ENCODE peak calls at places on chromosome 12, in five cellular contexts. One of them, this sample, is unnamed. For H3K9me3, the result is how much of the 10 kb centered on the place peaks cover.

GRCh38 chr12:47437570-47437969 is 268.3 kb downstream of the RPAP3 start:
- DNase-seq in H1: no peak
- DNase-seq in A549: no peak
- DNase-seq in HepG2: no peak
- DNase-seq in GM12878: no peak
- DNase-seq in this sample: no peak

GRCh38 chr12:21615441-21615840 is 10.8 kb upstream of the GYS2 start:
- DNase-seq in H1: no peak
- DNase-seq in A549: no peak
- DNase-seq in HepG2: no peak
- DNase-seq in GM12878: no peak
- DNase-seq in this sample: no peak

GRCh38 chr12:98973395-98973794 is 328.3 kb downstream of the APAF1 start:
- DNase-seq in H1: no peak
- DNase-seq in A549: no peak
- DNase-seq in HepG2: no peak
- DNase-seq in GM12878: no peak
- DNase-seq in this sample: no peak

GRCh38 chr12:65496617-65497016 is 218.1 kb downstream of the MSRB3 start:
- DNase-seq in H1: no peak
- DNase-seq in A549: no peak
- DNase-seq in HepG2: no peak
- DNase-seq in GM12878: no peak
- DNase-seq in this sample: no peak

GRCh38 chr12:17875230-17875629 is 214.8 kb downstream of the RERGL start:
- DNase-seq in H1: no peak
- DNase-seq in A549: peak
- DNase-seq in HepG2: no peak
- DNase-seq in GM12878: no peak
- DNase-seq in this sample: no peak

GRCh38 chr12:12156835-12157234 is 86.1 kb downstream of the BCL2L14 start:
- DNase-seq in H1: no peak
- DNase-seq in A549: no peak
- DNase-seq in HepG2: no peak
- DNase-seq in GM12878: no peak
- DNase-seq in this sample: no peak

GRCh38 chr12:105936496-105936895 is 202.3 kb downstream of the NUAK1 start:
- DNase-seq in H1: no peak
- DNase-seq in A549: no peak
- DNase-seq in HepG2: no peak
- DNase-seq in GM12878: no peak
- DNase-seq in this sample: no peak

GRCh38 chr12:110100315-110100970 is 23.7 kb upstream of the IFT81 start:
- DNase-seq in H1: peak
- DNase-seq in A549: peak
- DNase-seq in HepG2: peak
- DNase-seq in GM12878: peak
- DNase-seq in this sample: peak

GRCh38 chr12:68557011-68557715 is 53.5 kb upstream of the RAP1B start:
- DNase-seq in H1: no peak
- DNase-seq in A549: no peak
- DNase-seq in HepG2: no peak
- DNase-seq in GM12878: no peak
- DNase-seq in this sample: peak

GRCh38 chr12:11896530-11896929 is 174.2 kb upstream of the BCL2L14 start:
- DNase-seq in H1: no peak
- DNase-seq in A549: no peak
- DNase-seq in HepG2: no peak
- DNase-seq in GM12878: no peak
- DNase-seq in this sample: no peak

GRCh38 chr12:95648990-95649791 is 97.9 kb upstream of the USP44 start:
- DNase-seq in H1: no peak
- DNase-seq in A549: peak
- DNase-seq in HepG2: no peak
- DNase-seq in GM12878: no peak
- DNase-seq in this sample: no peak

GRCh38 chr12:129305851-129306250 is 452.6 kb downstream of the GLT1D1 start:
- DNase-seq in H1: no peak
- DNase-seq in A549: no peak
- DNase-seq in HepG2: no peak
- DNase-seq in GM12878: no peak
- DNase-seq in this sample: no peak

GRCh38 chr12:130427381-130427887 is 89.7 kb downstream of the PIWIL1 start:
- DNase-seq in H1: no peak
- DNase-seq in A549: no peak
- DNase-seq in HepG2: no peak
- DNase-seq in GM12878: no peak
- DNase-seq in this sample: no peak

GRCh38 chr12:130423991-130424857 is 86.5 kb downstream of the PIWIL1 start:
- DNase-seq in H1: no peak
- DNase-seq in A549: no peak
- DNase-seq in HepG2: no peak
- DNase-seq in GM12878: no peak
- DNase-seq in this sample: no peak

GRCh38 chr12:130424858-130425697 is 87.4 kb downstream of the PIWIL1 start:
- DNase-seq in H1: no peak
- DNase-seq in A549: no peak
- DNase-seq in HepG2: no peak
- DNase-seq in GM12878: no peak
- DNase-seq in this sample: no peak

GRCh38 chr12:130428116-130428515 is 90.4 kb downstream of the PIWIL1 start:
- DNase-seq in H1: no peak
- DNase-seq in A549: no peak
- DNase-seq in HepG2: no peak
- DNase-seq in GM12878: no peak
- DNase-seq in this sample: no peak

DNA sequence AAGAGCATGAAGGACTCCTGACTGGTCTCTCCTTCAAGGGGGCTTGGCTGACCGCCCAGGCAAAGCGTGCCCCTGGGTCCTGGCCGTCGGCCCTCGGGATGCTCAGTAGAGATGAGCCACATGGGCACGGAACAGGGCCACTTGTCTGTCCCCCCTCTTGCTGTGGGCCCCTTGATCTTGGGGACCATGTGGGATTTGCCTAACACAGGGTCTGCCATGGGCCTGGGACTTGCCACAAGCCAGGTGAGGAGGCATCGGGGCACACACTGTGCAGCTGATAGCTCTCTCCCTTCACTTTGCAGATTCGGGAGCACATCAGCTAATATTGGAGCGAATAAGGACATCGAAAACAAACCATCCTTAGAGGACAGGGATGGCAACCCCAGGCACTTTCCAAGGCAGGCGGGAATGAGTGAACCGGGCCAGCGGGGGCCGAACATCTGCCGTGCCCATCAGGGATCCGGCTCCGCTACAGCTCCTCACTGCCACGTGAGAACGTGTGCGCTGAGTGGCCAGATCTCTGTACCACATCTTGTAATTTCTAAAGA is 88.1 kb downstream of the PIWIL1 start:
- DNase-seq in H1: no peak
- DNase-seq in A549: no peak
- DNase-seq in HepG2: no peak
- DNase-seq in GM12878: no peak
- DNase-seq in this sample: no peak
- H3K9me3 ChIP-seq in H1: under half
- H3K9me3 ChIP-seq in A549: under half
- H3K9me3 ChIP-seq in HepG2: under half
- H3K9me3 ChIP-seq in GM12878: under half
- H3K9me3 ChIP-seq in this sample: under half

DNA sequence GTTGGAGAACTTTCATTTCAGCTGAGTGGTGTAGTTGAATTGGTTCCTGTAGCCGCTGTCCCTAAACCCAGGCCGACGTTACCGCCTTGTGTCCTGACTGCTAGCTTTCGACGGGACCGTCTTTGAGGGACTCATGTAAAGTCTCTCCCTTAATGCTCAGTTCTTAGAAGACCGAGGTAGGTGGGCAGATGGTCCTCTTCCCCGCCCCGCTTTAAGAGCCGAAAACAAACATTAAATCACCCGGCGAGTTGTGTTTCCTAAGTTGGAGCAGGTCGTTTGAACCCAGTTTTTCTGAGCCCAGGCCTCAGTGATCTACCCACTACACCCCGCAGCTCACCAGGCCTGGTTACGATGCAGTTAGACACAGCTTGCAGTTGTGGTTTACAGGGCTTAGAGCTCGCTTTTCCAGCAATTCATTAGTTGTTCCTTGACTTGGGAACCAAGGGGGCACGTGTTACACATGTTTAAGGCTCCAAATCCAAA is 665 bp downstream of the NEDD1 start:
- DNase-seq in H1: no peak
- DNase-seq in A549: peak
- DNase-seq in HepG2: peak
- DNase-seq in GM12878: no peak
- DNase-seq in this sample: peak
- TF ChIP-seq KDM1A in H1: no peak
- TF ChIP-seq KDM1A in A549: no peak
- TF ChIP-seq KDM1A in HepG2: no peak
- TF ChIP-seq KDM1A in GM12878: no peak
- TF ChIP-seq KDM1A in this sample: no peak

GRCh38 chr12:54352891-54353874 is 11.1 kb downstream of the GPR84 start:
- DNase-seq in H1: no peak
- DNase-seq in A549: no peak
- DNase-seq in HepG2: no peak
- DNase-seq in GM12878: no peak
- DNase-seq in this sample: peak

GRCh38 chr12:54350743-54351142 is 13.5 kb downstream of the GPR84 start:
- DNase-seq in H1: no peak
- DNase-seq in A549: no peak
- DNase-seq in HepG2: no peak
- DNase-seq in GM12878: no peak
- DNase-seq in this sample: no peak

GRCh38 chr12:54349031-54349430 is 15.3 kb downstream of the GPR84 start:
- DNase-seq in H1: no peak
- DNase-seq in A549: no peak
- DNase-seq in HepG2: no peak
- DNase-seq in GM12878: no peak
- DNase-seq in this sample: no peak

GRCh38 chr12:54352022-54352531 is 12.2 kb downstream of the GPR84 start:
- DNase-seq in H1: peak
- DNase-seq in A549: no peak
- DNase-seq in HepG2: no peak
- DNase-seq in GM12878: no peak
- DNase-seq in this sample: peak

GRCh38 chr12:54349658-54350057 is 14.6 kb downstream of the GPR84 start:
- DNase-seq in H1: no peak
- DNase-seq in A549: no peak
- DNase-seq in HepG2: no peak
- DNase-seq in GM12878: no peak
- DNase-seq in this sample: no peak
- H3K9me3 ChIP-seq in H1: under half
- H3K9me3 ChIP-seq in A549: under half
- H3K9me3 ChIP-seq in HepG2: under half
- H3K9me3 ChIP-seq in GM12878: under half
- H3K9me3 ChIP-seq in this sample: under half

DNA sequence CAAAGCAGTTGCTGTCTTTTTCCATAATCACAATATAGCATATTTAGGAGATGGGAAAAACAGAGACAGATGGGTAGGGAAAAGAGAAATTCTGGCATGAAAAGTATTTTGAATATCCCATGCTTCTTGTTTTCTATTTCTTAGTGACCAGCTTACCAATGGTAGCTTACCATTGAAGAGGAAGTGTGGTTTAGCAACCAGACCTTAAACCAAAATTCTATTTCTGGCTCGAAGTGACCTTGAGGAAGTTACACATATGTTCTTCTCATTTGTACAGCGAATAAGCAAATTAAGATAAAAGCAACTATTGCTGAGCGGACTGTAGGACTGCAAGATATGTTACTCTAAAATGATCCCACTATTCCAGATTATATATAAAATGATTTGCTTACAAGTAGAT is 82.9 kb downstream of the FGD4 start:
- DNase-seq in H1: no peak
- DNase-seq in A549: no peak
- DNase-seq in HepG2: no peak
- DNase-seq in GM12878: peak
- DNase-seq in this sample: no peak
- TF ChIP-seq KDM1A in H1: no peak
- TF ChIP-seq KDM1A in A549: no peak
- TF ChIP-seq KDM1A in HepG2: no peak
- TF ChIP-seq KDM1A in GM12878: no peak
- TF ChIP-seq KDM1A in this sample: no peak